ENCODE peak calls at places on chromosomes 16 and 17, in five cellular contexts. O, Q, R, D and U are unnamed samples.

GRCh38 chr17:36183001-36183810 is 6.8 kb upstream of the TBC1D3B start:
- DNase-seq in O (no peak), Q (peak; percentile 67), R (peak; percentile 79), D (no peak), U (no peak)

GRCh38 chr16:70573451-70574121 is 50.0 kb downstream of the SF3B3 start:
- DNase-seq in O (no peak), Q (no peak), R (peak; percentile 83), D (no peak), U (no peak)

GRCh38 chr16:57020651-57021050 is 31.3 kb downstream of the NLRC5 start:
- DNase-seq in O (no peak), Q (no peak), R (peak; percentile 53), D (no peak), U (no peak)

GRCh38 chr16:11439216-11439615 is 94.0 kb downstream of the RMI2 start:
- DNase-seq in O (no peak), Q (no peak), R (no peak), D (no peak), U (no peak)

GRCh38 chr17:29621751-29622194 is 939 bp downstream of the CORO6 start:
- DNase-seq in O (no peak), Q (no peak), R (peak; percentile 63), D (no peak), U (no peak)

GRCh38 chr17:68697850-68698313 is 96.7 kb upstream of the FAM20A start:
- DNase-seq in O (no peak), Q (peak; percentile 31), R (peak; percentile 73), D (no peak), U (no peak)

GRCh38 chr16:569445-570254 is at the start of gene PIGQ:
- DNase-seq in O (no peak), Q (peak; percentile 64), R (peak; percentile 84), D (no peak), U (peak; percentile 67)

GRCh38 chr17:19464033-19465026 is 53.3 kb downstream of the RNF112 start:
- DNase-seq in O (no peak), Q (peak; percentile 35), R (peak; percentile 83), D (no peak), U (no peak)

GRCh38 chr17:28643979-28644781 is 778 bp downstream of the BLTP2 start:
- DNase-seq in O (peak; percentile 4), Q (peak; percentile 59), R (peak; percentile 69), D (no peak), U (peak; percentile 73)

GRCh38 chr16:21277927-21278706 is at the start of gene CRYM:
- DNase-seq in O (peak; percentile 65), Q (peak; percentile 64), R (peak; percentile 79), D (no peak), U (peak; percentile 56)

GRCh38 chr17:80146121-80147034 is 550 bp downstream of the EIF4A3 start:
- DNase-seq in O (peak; percentile 9), Q (no peak), R (peak; percentile 47), D (no peak), U (no peak)

GRCh38 chr17:50209472-50210248 is 8.2 kb upstream of the COL1A1 start:
- DNase-seq in O (no peak), Q (peak; percentile 57), R (peak; percentile 99), D (no peak), U (no peak)

GRCh38 chr16:527015-527903 is at the start of gene CAPN15:
- DNase-seq in O (peak; percentile 72), Q (peak; percentile 90), R (peak; percentile 94), D (no peak), U (peak; percentile 60)

GRCh38 chr17:57071991-57072944 is 12.8 kb upstream of the AKAP1 start:
- DNase-seq in O (no peak), Q (no peak), R (no peak), D (no peak), U (no peak)

GRCh38 chr17:46045639-46046038 is 46.6 kb downstream of the STH start:
- DNase-seq in O (peak; percentile 77), Q (no peak), R (no peak), D (no peak), U (peak; percentile 81)

GRCh38 chr16:11629071-11630030 is 38.9 kb upstream of the SNN start:
- DNase-seq in O (no peak), Q (no peak), R (peak; percentile 78), D (no peak), U (no peak)

GRCh38 chr17:16942141-16943031 is 29.5 kb downstream of the TNFRSF13B start:
- DNase-seq in O (no peak), Q (no peak), R (peak; percentile 25), D (no peak), U (no peak)

GRCh38 chr16:23134274-23134673 is 15.0 kb downstream of the USP31 start:
- DNase-seq in O (peak; percentile 77), Q (no peak), R (no peak), D (no peak), U (no peak)